ENCODE peak calls at places on chromosomes 2 and 18, in ten cellular contexts. Z is psoas muscle; D is CD8-positive, alpha-beta T cell; W is SJSA1; J is neuronal stem cell; P is left lung; C is endothelial cell of umbilical vein; T is prostate gland; E is Karpas-422; F is right cardiac atrium. O is an unnamed sample. For H3K4me1 and H3K27me3, the result is how much of the 10 kb centered on the place peaks cover.

GRCh38 chr2:45353879-45354278 is 257.2 kb downstream of the SRBD1 start:
- DNase-seq in Z (no peak), D (no peak), W (peak), J (no peak), P (no peak), C (peak), T (no peak), E (no peak), F (no peak), O (no peak)

GRCh38 chr2:168926621-168927386 is 25.7 kb downstream of the G6PC2 start:
- DNase-seq in Z (no peak), D (no peak), W (no peak), J (no peak), P (no peak), C (no peak), T (no peak), E (peak), F (no peak), O (no peak)

GRCh38 chr2:84901593-84902120 is 3.8 kb upstream of the TMSB10 start:
- DNase-seq in Z (no peak), D (no peak), W (peak), J (no peak), P (no peak), C (no peak), T (no peak), E (no peak), F (no peak), O (no peak)

GRCh38 chr2:187422277-187422676 is 25.8 kb downstream of the CALCRL start:
- DNase-seq in Z (no peak), D (no peak), W (no peak), J (no peak), P (no peak), C (peak), T (no peak), E (no peak), F (no peak), O (no peak)

GRCh38 chr18:28736951-28737350 is 560.0 kb upstream of the CDH2 start:
- DNase-seq in Z (no peak), D (no peak), W (no peak), J (no peak), P (no peak), C (no peak), T (no peak), E (no peak), F (no peak), O (no peak)

GRCh38 chr2:229980440-229981184 is 58.3 kb downstream of the FBXO36 start:
- DNase-seq in Z (peak), D (no peak), W (no peak), J (no peak), P (no peak), C (peak), T (peak), E (no peak), F (peak), O (no peak)

GRCh38 chr2:127807678-127808353 is 3.2 kb downstream of the WDR33 start:
- DNase-seq in Z (no peak), D (no peak), W (no peak), J (no peak), P (no peak), C (no peak), T (no peak), E (no peak), F (no peak), O (no peak)

GRCh38 chr2:232488097-232488711 is 570 bp upstream of the ECEL1 start:
- DNase-seq in Z (no peak), D (no peak), W (no peak), J (no peak), P (peak), C (no peak), T (no peak), E (no peak), F (no peak), O (peak)

GRCh38 chr18:74963820-74964446 is 245.0 kb downstream of the PTGR3 start:
- DNase-seq in Z (no peak), D (no peak), W (no peak), J (no peak), P (no peak), C (peak), T (no peak), E (peak), F (no peak), O (peak)

GRCh38 chr2:101340141-101340541 is 31.6 kb upstream of the RNF149 start:
- DNase-seq in Z (no peak), D (no peak), W (no peak), J (no peak), P (no peak), C (no peak), T (no peak), E (no peak), F (no peak), O (no peak)

GRCh38 chr18:1648715-1649114 is 744.0 kb downstream of the ADCYAP1 start:
- DNase-seq in Z (no peak), D (no peak), W (no peak), J (no peak), P (no peak), C (no peak), T (no peak), E (no peak), F (no peak), O (no peak)

GRCh38 chr2:28691774-28692281 is 59.8 kb upstream of the PPP1CB start:
- DNase-seq in Z (peak), D (no peak), W (peak), J (peak), P (no peak), C (peak), T (no peak), E (no peak), F (no peak), O (no peak)

GRCh38 chr18:45019469-45019868 is 338.8 kb downstream of the SETBP1 start:
- DNase-seq in Z (no peak), D (no peak), W (no peak), J (no peak), P (no peak), C (no peak), T (no peak), E (no peak), F (no peak), O (no peak)

GRCh38 chr2:23767871-23768611 is 158.9 kb downstream of the ATAD2B start:
- DNase-seq in Z (no peak), D (no peak), W (no peak), J (no peak), P (no peak), C (no peak), T (no peak), E (no peak), F (no peak), O (no peak)

DNA sequence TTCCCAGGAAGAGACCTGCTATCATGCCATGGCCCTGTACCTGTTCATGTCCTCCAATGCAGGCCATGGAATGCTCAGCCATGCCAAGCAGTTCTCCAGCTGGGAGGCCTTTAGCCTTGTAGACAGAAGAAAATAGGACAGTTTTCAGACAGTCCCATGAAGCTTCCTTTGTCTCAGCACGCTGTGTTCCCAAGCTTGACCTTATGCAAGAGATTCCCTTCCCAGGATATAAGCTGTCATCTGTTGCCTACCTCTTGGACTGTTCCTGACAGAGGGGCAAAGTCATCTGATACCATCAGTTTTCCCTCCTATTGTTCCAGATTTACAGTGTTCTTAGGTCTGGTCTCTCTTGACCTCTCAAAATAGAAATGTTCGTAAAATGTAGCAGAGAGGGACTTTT is 96.6 kb upstream of the EML6 start:
- DNase-seq in Z (no peak), D (no peak), W (no peak), J (no peak), P (no peak), C (no peak), T (no peak), E (no peak), F (no peak), O (no peak)
- H3K4me1 ChIP-seq in Z (under half), D (under half), W (under half), J (under half), P (under half), C (under half), T (under half), E (under half), F (under half), O (under half)

GRCh38 chr2:10331033-10331701 is 28.5 kb downstream of the HPCAL1 start:
- DNase-seq in Z (peak), D (peak), W (no peak), J (no peak), P (peak), C (peak), T (no peak), E (no peak), F (peak), O (peak)
- H3K4me3 ChIP-seq in Z (peak), D (peak), W (no peak), J (no peak), P (no peak), C (peak), T (no peak), E (peak), F (no peak), O (peak)

GRCh38 chr2:467543-467891 is 179.6 kb upstream of the ALKAL2 start:
- DNase-seq in Z (no peak), D (no peak), W (no peak), J (no peak), P (no peak), C (no peak), T (no peak), E (no peak), F (no peak), O (no peak)
- H3K27me3 ChIP-seq in Z (under half), D (under half), W (under half), J (under half), P (half or more), C (under half), T (under half), E (under half), F (under half), O (under half)

GRCh38 chr2:196286821-196287220 is 115.4 kb upstream of the STK17B start:
- DNase-seq in Z (no peak), D (no peak), W (no peak), J (no peak), P (no peak), C (no peak), T (no peak), E (no peak), F (no peak), O (no peak)

GRCh38 chr2:196284901-196285589 is 113.7 kb upstream of the STK17B start:
- DNase-seq in Z (no peak), D (no peak), W (no peak), J (no peak), P (no peak), C (peak), T (no peak), E (peak), F (no peak), O (no peak)

GRCh38 chr2:196287541-196287940 is 116.2 kb upstream of the STK17B start:
- DNase-seq in Z (no peak), D (no peak), W (no peak), J (no peak), P (no peak), C (no peak), T (no peak), E (no peak), F (no peak), O (no peak)

GRCh38 chr2:196287977-196288538 is 116.7 kb upstream of the STK17B start:
- DNase-seq in Z (no peak), D (no peak), W (no peak), J (no peak), P (no peak), C (no peak), T (no peak), E (no peak), F (no peak), O (no peak)

GRCh38 chr2:196284033-196284844 is 112.9 kb upstream of the STK17B start:
- DNase-seq in Z (no peak), D (no peak), W (no peak), J (no peak), P (no peak), C (peak), T (no peak), E (peak), F (peak), O (no peak)
- H3K4me1 ChIP-seq in Z (under half), D (under half), W (under half), J (under half), P (under half), C (under half), T (under half), E (under half), F (under half), O (under half)